ENCODE peak calls at places on chromosomes 1 and 21, in ten cellular contexts. H is GOT3; K is activated CD4-positive, CD25-positive, alpha-beta regulatory T cell treated with anti-CD3 and anti-CD28 coated beads, Interleukin-2, amount 50 U/mL, for 72 hours; P is GM13977; R is mesendoderm; M is stimulated activated CD8-positive, alpha-beta memory T cell treated with anti-CD3 and anti-CD28 coated beads, Interleukin-4, amount 100 ng/mL, for 1 hour; L is CD8-positive, alpha-beta T cell; G is uterus; T is mucosa of gallbladder; I is activated naive CD4-positive, alpha-beta T cell. V is an unnamed sample.
A peak's percentile ranks its signal among the peaks of the same experiment; 100 is the strongest.

GRCh38 chr1:22831729-22832413 is 121.2 kb downstream of the EPHB2 start:
- DNase-seq in H (peak; percentile 51), K (no peak), P (no peak), R (peak; percentile 42), M (no peak), L (no peak), G (no peak), T (peak; percentile 67), I (no peak), V (no peak)

GRCh38 chr1:109281680-109282496 is 1.1 kb downstream of the PSRC1 start:
- DNase-seq in H (no peak), K (no peak), P (no peak), R (no peak), M (no peak), L (no peak), G (no peak), T (no peak), I (no peak), V (no peak)

GRCh38 chr21:27024316-27024715 is 57.4 kb upstream of the ADAMTS5 start:
- DNase-seq in H (no peak), K (no peak), P (no peak), R (peak; percentile 56), M (no peak), L (no peak), G (no peak), T (no peak), I (no peak), V (no peak)

GRCh38 chr1:232440325-232441059 is 189.4 kb downstream of the SIPA1L2 start:
- DNase-seq in H (no peak), K (no peak), P (no peak), R (no peak), M (no peak), L (no peak), G (no peak), T (no peak), I (no peak), V (no peak)

GRCh38 chr1:61692155-61692783 is 32.7 kb downstream of the TM2D1 start:
- DNase-seq in H (no peak), K (no peak), P (no peak), R (no peak), M (no peak), L (no peak), G (no peak), T (no peak), I (no peak), V (no peak)

GRCh38 chr21:46008893-46009635 is 27.5 kb downstream of the COL6A1 start:
- DNase-seq in H (no peak), K (no peak), P (no peak), R (no peak), M (no peak), L (no peak), G (no peak), T (peak; percentile 9), I (no peak), V (no peak)

GRCh38 chr21:33703750-33704606 is 61.7 kb downstream of the ITSN1 start:
- DNase-seq in H (no peak), K (no peak), P (no peak), R (peak; percentile 50), M (no peak), L (no peak), G (no peak), T (no peak), I (no peak), V (no peak)

GRCh38 chr1:154328318-154329151 is 3.2 kb downstream of the ATP8B2 start:
- DNase-seq in H (no peak), K (peak; percentile 87), P (peak; percentile 87), R (peak; percentile 74), M (peak; percentile 66), L (peak; percentile 86), G (peak; percentile 89), T (peak; percentile 78), I (peak; percentile 72), V (peak; percentile 66)

GRCh38 chr1:52156460-52156859 is 14.6 kb downstream of the ZFYVE9 start:
- DNase-seq in H (no peak), K (no peak), P (no peak), R (no peak), M (no peak), L (no peak), G (no peak), T (no peak), I (no peak), V (no peak)

GRCh38 chr1:154972517-154973343 is 1.8 kb upstream of the CKS1B start:
- DNase-seq in H (no peak), K (no peak), P (no peak), R (peak; percentile 99), M (no peak), L (no peak), G (peak; percentile 64), T (peak; percentile 58), I (no peak), V (no peak)

GRCh38 chr21:17003763-17004373 is 509.0 kb upstream of the CXADR start:
- DNase-seq in H (no peak), K (no peak), P (no peak), R (no peak), M (no peak), L (no peak), G (no peak), T (no peak), I (no peak), V (no peak)

GRCh38 chr21:21200103-21200938 is 202.1 kb downstream of the NCAM2 start:
- DNase-seq in H (no peak), K (no peak), P (no peak), R (peak; percentile 68), M (no peak), L (no peak), G (peak; percentile 28), T (peak; percentile 37), I (no peak), V (peak; percentile 55)

GRCh38 chr1:209863766-209864485 is 36.2 kb downstream of the UTP25 start:
- DNase-seq in H (no peak), K (no peak), P (no peak), R (no peak), M (no peak), L (no peak), G (no peak), T (no peak), I (no peak), V (no peak)

GRCh38 chr1:180765156-180765555 is 133.3 kb downstream of the XPR1 start:
- DNase-seq in H (no peak), K (no peak), P (no peak), R (no peak), M (no peak), L (no peak), G (no peak), T (no peak), I (no peak), V (no peak)

GRCh38 chr1:43994794-43995790 is 3.7 kb downstream of the CCDC24 start:
- DNase-seq in H (no peak), K (no peak), P (peak; percentile 51), R (peak; percentile 86), M (no peak), L (no peak), G (no peak), T (no peak), I (no peak), V (no peak)

GRCh38 chr1:202613571-202613970 is 96.7 kb downstream of the SYT2 start:
- DNase-seq in H (no peak), K (peak; percentile 8), P (no peak), R (no peak), M (no peak), L (no peak), G (no peak), T (no peak), I (no peak), V (no peak)

GRCh38 chr1:202733251-202733650 is 23.0 kb upstream of the SYT2 start:
- DNase-seq in H (no peak), K (no peak), P (no peak), R (no peak), M (no peak), L (no peak), G (no peak), T (no peak), I (no peak), V (no peak)

GRCh38 chr1:86502721-86503430 is 34.1 kb downstream of the CLCA1 start:
- DNase-seq in H (no peak), K (no peak), P (no peak), R (peak; percentile 98), M (no peak), L (no peak), G (peak; percentile 63), T (peak; percentile 61), I (no peak), V (no peak)

GRCh38 chr1:179061360-179062282 is 20.2 kb upstream of the TOR3A start:
- DNase-seq in H (no peak), K (no peak), P (no peak), R (no peak), M (no peak), L (no peak), G (no peak), T (no peak), I (no peak), V (no peak)

GRCh38 chr1:1124786-1125642 is 9.1 kb upstream of the C1orf159 start:
- DNase-seq in H (no peak), K (no peak), P (no peak), R (no peak), M (no peak), L (no peak), G (no peak), T (no peak), I (no peak), V (no peak)

GRCh38 chr1:199054706-199055105 is 415.9 kb downstream of the PTPRC start:
- DNase-seq in H (no peak), K (no peak), P (no peak), R (no peak), M (no peak), L (no peak), G (no peak), T (no peak), I (no peak), V (no peak)

V was measured in omental fat pad.